ENCODE peak calls at places on chromosome 16, in seven cellular contexts. E is thoracic aorta, U is thyroid gland, J is mucosa of descending colon, W is uterus, S is astrocyte, O is SK-N-SH. K is an unnamed sample.

GRCh38 chr16:87178977-87179376 is 138.2 kb downstream of the C16orf95 start:
- DNase-seq in S (peak), E (peak), U (peak), J (no peak), W (peak), O (peak), K (no peak)

GRCh38 chr16:28140788-28141618 is 70.8 kb downstream of the XPO6 start:
- DNase-seq in U (peak), W (no peak), J (no peak), E (no peak), O (no peak), S (no peak), K (peak)

GRCh38 chr16:8972843-8973586 is 9.3 kb upstream of the USP7 start:
- DNase-seq in U (no peak), E (no peak), O (no peak), S (no peak), W (no peak), J (no peak), K (no peak)

GRCh38 chr16:56945847-56946527 is 14.0 kb downstream of the HERPUD1 start:
- DNase-seq in S (no peak), U (no peak), E (no peak), O (no peak), J (no peak), W (no peak), K (no peak)

GRCh38 chr16:66701061-66701460 is 4.5 kb upstream of the CMTM4 start:
- DNase-seq in O (no peak), J (no peak), E (no peak), S (no peak), U (no peak), W (no peak), K (no peak)

GRCh38 chr16:28591355-28591754 is 5.5 kb downstream of the SULT1A2 start:
- DNase-seq in J (no peak), E (no peak), S (no peak), U (no peak), O (no peak), W (no peak), K (no peak)

GRCh38 chr16:20681821-20682736 is 15.4 kb downstream of the ACSM1 start:
- DNase-seq in E (no peak), O (no peak), J (no peak), W (no peak), U (no peak), S (no peak), K (no peak)

GRCh38 chr16:88456356-88457292 is 3.5 kb downstream of the ZFPM1 start:
- DNase-seq in U (no peak), W (no peak), O (no peak), E (no peak), J (no peak), S (no peak), K (no peak)

GRCh38 chr16:89033304-89033703 is 56.3 kb upstream of the CBFA2T3 start:
- DNase-seq in J (peak), S (no peak), E (no peak), U (no peak), O (no peak), W (no peak), K (no peak)

GRCh38 chr16:31094424-31095120 is at the start of gene VKORC1:
- DNase-seq in J (peak), O (peak), S (peak), W (peak), E (peak), U (peak), K (peak)

GRCh38 chr16:31090540-31090939 is 1.8 kb upstream of the PRSS53 start:
- DNase-seq in J (no peak), E (no peak), U (no peak), W (no peak), O (no peak), S (peak), K (no peak)

GRCh38 chr16:31093132-31093703 is 1.4 kb downstream of the VKORC1 start:
- DNase-seq in O (peak), W (no peak), U (no peak), S (no peak), J (no peak), E (no peak), K (no peak)

GRCh38 chr16:31094088-31094423 is 541 bp downstream of the VKORC1 start:
- DNase-seq in O (peak), W (no peak), E (no peak), U (peak), J (peak), S (no peak), K (peak)

DNA sequence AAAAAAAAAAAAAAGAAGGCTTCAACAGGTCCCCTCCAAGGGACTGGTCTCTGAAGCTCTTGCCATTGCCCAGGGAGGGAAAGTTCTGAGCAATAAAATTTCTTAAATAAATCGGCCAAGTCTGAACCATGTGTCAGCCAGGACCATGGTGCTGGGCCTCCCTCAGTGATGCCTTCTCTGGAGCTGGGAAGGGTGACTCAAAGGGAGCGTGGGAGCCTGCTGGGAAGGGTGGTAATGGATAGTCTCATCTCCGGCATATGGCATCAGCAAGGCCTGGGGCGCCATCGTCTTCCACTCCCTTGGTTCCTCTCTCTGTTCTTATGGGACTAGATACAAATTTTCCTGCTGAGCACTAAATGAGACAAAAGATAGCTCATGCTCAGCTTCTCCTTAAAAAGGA is 2.3 kb downstream of the VKORC1 start:
- DNase-seq in W (no peak), O (no peak), S (peak), J (no peak), E (no peak), U (no peak), K (no peak)
- H3K4me3 ChIP-seq in W (no peak), O (no peak), S (no peak), J (no peak), E (no peak), U (no peak), K (no peak)

GRCh38 chr16:14003119-14003570 is 68.0 kb upstream of the MRTFB start:
- DNase-seq in W (peak), S (peak), J (peak), U (peak), E (peak), O (peak), K (no peak)
- H3K4me3 ChIP-seq in W (peak), S (peak), J (no peak), U (no peak), E (peak), O (peak), K (no peak)

GRCh38 chr16:50274771-50275415 is 8.5 kb downstream of the ADCY7 start:
- DNase-seq in S (no peak), E (no peak), O (no peak), U (no peak), W (no peak), J (peak), K (no peak)
- H3K4me3 ChIP-seq in S (no peak), E (peak), O (no peak), U (no peak), W (no peak), J (no peak), K (no peak)

GRCh38 chr16:2470234-2470601 is 879 bp upstream of the NTN3 start:
- DNase-seq in S (no peak), J (no peak), O (no peak), W (no peak), E (no peak), U (no peak), K (no peak)

GRCh38 chr16:2471653-2472487 is 773 bp downstream of the NTN3 start:
- DNase-seq in O (peak), E (no peak), S (no peak), W (no peak), U (no peak), J (no peak), K (no peak)

GRCh38 chr16:2470603-2471015 is 488 bp upstream of the NTN3 start:
- DNase-seq in E (no peak), J (no peak), S (no peak), O (no peak), U (no peak), W (no peak), K (no peak)

GRCh38 chr16:2472488-2472864 is 1.4 kb downstream of the NTN3 start:
- DNase-seq in J (no peak), U (no peak), S (no peak), W (no peak), O (no peak), E (no peak), K (no peak)

DNA sequence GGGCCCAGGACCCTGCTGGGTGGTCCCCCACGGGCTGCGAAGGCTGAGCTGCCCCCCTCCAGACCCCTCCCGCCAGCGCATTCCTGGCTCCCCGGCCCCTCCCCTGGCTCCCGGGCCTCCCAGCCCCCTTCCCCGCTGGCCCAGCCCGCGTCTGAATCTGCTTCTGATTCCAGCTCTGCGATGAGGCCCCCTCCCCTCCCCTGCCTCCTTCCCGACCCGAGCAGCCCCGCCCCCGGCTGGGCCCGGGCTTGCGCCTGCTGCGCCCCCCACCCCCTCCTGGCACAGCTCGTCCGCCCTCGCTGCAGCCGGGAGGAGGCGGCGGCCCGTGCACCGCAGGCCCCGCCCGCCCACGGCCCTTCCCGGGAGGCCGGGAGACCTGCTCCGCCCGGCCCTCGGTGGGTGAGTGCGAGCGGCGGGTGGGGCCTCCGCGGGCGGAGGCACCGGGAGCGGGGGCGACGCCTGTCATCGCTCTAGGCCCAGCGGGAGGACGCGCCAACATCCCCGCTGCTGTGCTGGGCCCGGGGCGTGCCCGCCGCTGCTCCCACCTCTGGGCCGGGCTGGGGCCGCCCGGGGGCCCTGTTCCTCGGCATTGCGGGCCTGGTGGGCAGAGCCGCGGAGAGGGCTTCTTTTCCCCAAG is at the start of gene NTN3:
- DNase-seq in S (no peak), E (no peak), W (no peak), U (peak), O (peak), J (peak), K (no peak)
- H3K4me3 ChIP-seq in S (no peak), E (peak), W (no peak), U (no peak), O (peak), J (no peak), K (no peak)

GRCh38 chr16:11784048-11784780 is 12.8 kb downstream of the ZC3H7A start:
- DNase-seq in U (no peak), E (no peak), J (no peak), O (no peak), W (no peak), S (no peak), K (no peak)

GRCh38 chr16:11792404-11793260 is 4.4 kb downstream of the ZC3H7A start:
- DNase-seq in W (no peak), J (peak), E (no peak), S (no peak), O (no peak), U (peak), K (peak)

GRCh38 chr16:11793840-11794239 is 3.2 kb downstream of the ZC3H7A start:
- DNase-seq in E (no peak), S (no peak), W (no peak), J (peak), U (no peak), O (no peak), K (no peak)

GRCh38 chr16:11791144-11791828 is 5.8 kb downstream of the ZC3H7A start:
- DNase-seq in U (peak), W (no peak), J (no peak), S (no peak), E (no peak), O (no peak), K (no peak)

DNA sequence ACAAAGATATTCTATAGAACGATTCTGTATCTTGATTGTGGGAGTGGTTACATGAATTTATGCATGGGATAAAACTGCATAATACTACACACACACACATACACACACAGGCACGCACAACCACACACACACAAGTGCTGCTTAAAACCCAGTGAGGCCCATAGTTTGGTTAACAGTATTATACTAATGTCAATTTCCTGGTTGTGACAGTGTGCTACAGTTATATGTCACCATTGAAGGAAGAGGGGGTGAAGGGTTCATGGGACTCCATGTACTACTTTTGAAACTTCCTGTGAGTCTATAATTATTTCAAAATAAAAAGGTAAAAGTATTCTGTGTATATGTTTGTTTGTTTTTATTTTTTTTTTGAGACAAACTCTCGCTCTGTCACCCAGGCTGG is 8.1 kb downstream of the ZC3H7A start:
- DNase-seq in E (no peak), S (no peak), U (no peak), J (no peak), W (no peak), O (no peak), K (no peak)
- H3K4me3 ChIP-seq in E (no peak), S (no peak), U (no peak), J (no peak), W (no peak), O (no peak), K (no peak)

DNA sequence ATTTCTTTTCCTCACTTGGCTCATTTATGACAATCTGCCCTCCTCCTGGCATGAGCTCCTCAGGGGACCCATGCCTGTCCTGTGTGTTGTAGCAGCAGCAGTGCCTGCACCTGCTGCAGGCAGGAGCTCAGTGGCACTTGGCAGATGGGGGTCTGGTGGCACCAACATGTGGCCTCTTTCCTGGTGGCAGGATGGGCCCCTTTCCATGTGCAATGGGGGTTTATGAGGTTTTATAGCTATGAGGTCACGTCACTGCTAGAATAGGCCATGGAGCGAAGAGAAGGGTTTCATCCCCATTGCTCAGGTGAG is 7.0 kb downstream of the ADCY7 start:
- DNase-seq in J (peak), W (no peak), U (no peak), S (no peak), O (no peak), E (no peak), K (no peak)
- H3K4me3 ChIP-seq in J (no peak), W (no peak), U (no peak), S (no peak), O (no peak), E (no peak), K (no peak)

DNA sequence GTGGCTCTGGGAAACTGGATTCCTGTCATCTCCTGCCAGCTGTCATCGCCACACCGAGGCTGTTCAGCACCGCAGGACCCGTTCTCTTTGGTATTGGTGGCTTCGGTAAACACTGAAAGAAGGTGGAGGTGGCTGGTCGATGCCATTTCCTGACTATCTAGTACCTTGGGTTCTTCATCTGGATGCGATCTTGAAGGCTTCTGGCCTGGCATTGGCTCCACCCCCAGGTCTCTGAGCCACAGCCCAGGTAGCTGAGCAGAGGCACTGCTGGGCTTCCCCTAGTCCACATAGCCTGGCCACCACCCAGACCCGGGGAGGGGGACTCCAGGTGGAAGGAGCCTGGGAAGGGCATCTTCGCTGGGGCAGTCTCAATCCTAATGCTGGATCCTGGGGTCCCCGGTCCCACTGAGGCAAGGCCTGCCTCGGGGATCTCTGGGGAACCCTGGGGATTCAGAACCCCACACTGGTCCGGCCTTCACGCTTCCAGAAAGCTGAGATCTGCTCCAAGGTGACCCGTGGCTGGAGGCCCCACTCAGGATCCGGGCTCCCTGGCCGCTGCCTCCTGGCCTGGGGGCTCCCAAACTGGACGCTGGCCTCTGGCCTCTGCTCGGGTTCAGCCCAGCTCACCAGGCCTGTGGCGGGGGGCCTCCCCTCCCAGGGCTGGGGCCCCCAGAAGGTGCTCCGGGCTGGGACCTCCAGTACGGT is 1.8 kb downstream of the C16orf54 start:
- DNase-seq in W (no peak), U (no peak), E (no peak), S (no peak), J (no peak), O (no peak), K (no peak)
- H3K4me3 ChIP-seq in W (no peak), U (no peak), E (no peak), S (no peak), J (no peak), O (no peak), K (no peak)

DNA sequence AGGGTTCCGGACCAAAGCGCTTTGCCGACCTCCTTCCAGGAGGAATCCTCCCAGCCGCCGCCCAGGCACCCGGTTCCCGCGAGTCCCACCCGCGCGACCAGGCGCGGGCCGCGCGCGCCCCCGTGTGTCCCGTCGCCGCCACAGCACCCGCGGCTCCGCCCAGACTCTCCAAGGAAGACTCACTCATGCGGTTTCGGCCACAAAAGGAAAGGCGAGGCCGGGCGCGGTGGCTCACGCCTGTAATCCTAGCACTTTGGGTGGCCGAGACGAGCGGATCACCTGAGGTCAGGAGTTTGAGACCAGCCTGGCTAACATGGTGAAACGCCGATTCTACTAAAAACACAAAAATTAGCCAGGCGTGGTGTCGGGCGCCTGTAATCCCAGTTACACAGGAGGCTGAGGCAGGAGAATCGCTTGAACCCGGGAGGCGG is 3.5 kb upstream of the PKMYT1 start:
- DNase-seq in S (peak), O (peak), U (peak), W (peak), E (peak), J (peak), K (peak)
- H3K4me3 ChIP-seq in S (no peak), O (peak), U (no peak), W (no peak), E (peak), J (no peak), K (no peak)

DNA sequence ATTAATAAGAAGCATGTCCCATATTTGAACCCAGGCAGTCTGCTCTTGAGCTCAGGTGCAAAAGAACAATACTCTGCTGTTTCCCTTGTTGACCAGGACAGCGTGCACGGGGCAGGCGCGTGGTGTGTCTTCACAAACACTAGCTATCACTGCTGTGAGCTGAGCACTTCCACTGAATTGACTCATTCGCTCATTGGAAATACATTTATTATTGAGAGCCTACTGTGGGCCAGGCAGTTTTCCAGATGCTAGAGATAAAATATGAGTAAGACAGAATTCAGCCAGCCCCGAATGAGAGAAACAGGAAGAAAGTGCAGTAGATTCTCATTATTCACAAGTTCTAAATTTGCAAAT is 1.7 kb downstream of the CHD9 start:
- DNase-seq in O (no peak), S (peak), E (no peak), U (no peak), W (no peak), J (no peak), K (no peak)
- H3K4me3 ChIP-seq in O (no peak), S (no peak), E (peak), U (no peak), W (no peak), J (no peak), K (no peak)

GRCh38 chr16:70430667-70431536 is 8.0 kb downstream of the ST3GAL2 start:
- DNase-seq in O (no peak), J (no peak), U (peak), W (no peak), S (no peak), E (no peak), K (no peak)

GRCh38 chr16:70432800-70433455 is 6.0 kb downstream of the ST3GAL2 start:
- DNase-seq in S (no peak), W (no peak), U (no peak), E (no peak), J (no peak), O (peak), K (no peak)

GRCh38 chr16:70433456-70434103 is 5.3 kb downstream of the ST3GAL2 start:
- DNase-seq in S (peak), W (peak), O (peak), E (no peak), U (no peak), J (no peak), K (peak)

GRCh38 chr16:70429888-70430666 is 8.8 kb downstream of the ST3GAL2 start:
- DNase-seq in S (no peak), U (peak), J (no peak), W (no peak), E (no peak), O (no peak), K (no peak)

GRCh38 chr16:70432304-70432799 is 6.5 kb downstream of the ST3GAL2 start:
- DNase-seq in W (no peak), S (no peak), O (no peak), J (no peak), U (no peak), E (no peak), K (no peak)
- H3K4me3 ChIP-seq in W (no peak), S (no peak), O (no peak), J (no peak), U (no peak), E (no peak), K (no peak)